ENCODE peak calls at places on chromosomes 3 and 15, in four cellular contexts. One of them, this sample, is unnamed.

GRCh38 chr15:52281085-52282035 is 14.2 kb downstream of the MYO5C start:
- DNase-seq in GM12878: no peak
- DNase-seq in HepG2: peak
- DNase-seq in HEK293T: no peak
- DNase-seq in this sample: no peak

GRCh38 chr3:192929755-192930491 is 12.3 kb upstream of the MB21D2 start:
- DNase-seq in HepG2: no peak
- DNase-seq in GM12878: no peak
- DNase-seq in HEK293T: no peak
- DNase-seq in this sample: no peak

GRCh38 chr3:187889601-187890404 is 144.5 kb upstream of the BCL6 start:
- DNase-seq in GM12878: no peak
- DNase-seq in HEK293T: no peak
- DNase-seq in HepG2: peak
- DNase-seq in this sample: no peak

GRCh38 chr15:71575474-71576045 is 234.8 kb upstream of the NR2E3 start:
- DNase-seq in HepG2: peak
- DNase-seq in HEK293T: no peak
- DNase-seq in GM12878: no peak
- DNase-seq in this sample: no peak

GRCh38 chr3:124714218-124714853 is 15.9 kb upstream of the UMPS start:
- DNase-seq in GM12878: no peak
- DNase-seq in HEK293T: no peak
- DNase-seq in HepG2: no peak
- DNase-seq in this sample: no peak

GRCh38 chr3:49346797-49347251 is 7.0 kb upstream of the USP4 start:
- DNase-seq in HEK293T: no peak
- DNase-seq in HepG2: no peak
- DNase-seq in GM12878: no peak
- DNase-seq in this sample: no peak

GRCh38 chr15:74345051-74345450 is 22.4 kb downstream of the CYP11A1 start:
- DNase-seq in HepG2: no peak
- DNase-seq in GM12878: no peak
- DNase-seq in HEK293T: no peak
- DNase-seq in this sample: no peak

GRCh38 chr3:151558621-151559020 is 97.8 kb upstream of the IGSF10 start:
- DNase-seq in HepG2: no peak
- DNase-seq in GM12878: no peak
- DNase-seq in HEK293T: no peak
- DNase-seq in this sample: no peak

GRCh38 chr15:68500363-68501317 is 68.7 kb upstream of the ITGA11 start:
- DNase-seq in GM12878: no peak
- DNase-seq in HEK293T: no peak
- DNase-seq in HepG2: no peak
- DNase-seq in this sample: no peak

GRCh38 chr3:155281892-155282291 is 11.6 kb downstream of the STRIT1 start:
- DNase-seq in HEK293T: no peak
- DNase-seq in GM12878: no peak
- DNase-seq in HepG2: no peak
- DNase-seq in this sample: no peak

GRCh38 chr3:120780977-120781376 is 38.4 kb downstream of the GTF2E1 start:
- DNase-seq in HepG2: no peak
- DNase-seq in HEK293T: no peak
- DNase-seq in GM12878: peak
- DNase-seq in this sample: no peak

GRCh38 chr15:68672781-68673205 is 94.0 kb downstream of the CORO2B start:
- DNase-seq in HEK293T: no peak
- DNase-seq in GM12878: no peak
- DNase-seq in HepG2: no peak
- DNase-seq in this sample: no peak

GRCh38 chr3:188900421-188900941 is 271.3 kb upstream of the TPRG1 start:
- DNase-seq in HepG2: no peak
- DNase-seq in HEK293T: no peak
- DNase-seq in GM12878: no peak
- DNase-seq in this sample: no peak

GRCh38 chr3:134299185-134299887 is 48.7 kb upstream of the RYK start:
- DNase-seq in HepG2: no peak
- DNase-seq in GM12878: no peak
- DNase-seq in HEK293T: no peak
- DNase-seq in this sample: no peak

GRCh38 chr3:17144665-17144993 is 259.9 kb downstream of the PLCL2 start:
- DNase-seq in HepG2: no peak
- DNase-seq in HEK293T: no peak
- DNase-seq in GM12878: no peak
- DNase-seq in this sample: no peak

GRCh38 chr15:76236350-76236749 is 74.9 kb downstream of the ETFA start:
- DNase-seq in HepG2: peak
- DNase-seq in GM12878: no peak
- DNase-seq in HEK293T: no peak
- DNase-seq in this sample: no peak

GRCh38 chr3:29697989-29698388 is 417.1 kb downstream of the RBMS3 start:
- DNase-seq in GM12878: no peak
- DNase-seq in HepG2: no peak
- DNase-seq in HEK293T: no peak
- DNase-seq in this sample: no peak

GRCh38 chr15:27589782-27590181 is 509.3 kb downstream of the OCA2 start:
- DNase-seq in GM12878: no peak
- DNase-seq in HEK293T: no peak
- DNase-seq in HepG2: no peak
- DNase-seq in this sample: no peak

GRCh38 chr3:56210201-56210774 is 258.0 kb downstream of the ERC2 start:
- DNase-seq in HepG2: no peak
- DNase-seq in HEK293T: no peak
- DNase-seq in GM12878: no peak
- DNase-seq in this sample: no peak

GRCh38 chr15:58473720-58474119 is 41.9 kb downstream of the LIPC start:
- DNase-seq in HepG2: no peak
- DNase-seq in GM12878: peak
- DNase-seq in HEK293T: no peak
- DNase-seq in this sample: no peak

GRCh38 chr15:39145854-39146253 is 435.0 kb upstream of the THBS1 start:
- DNase-seq in GM12878: no peak
- DNase-seq in HepG2: no peak
- DNase-seq in HEK293T: no peak
- DNase-seq in this sample: no peak

GRCh38 chr3:52036222-52036694 is 20.1 kb downstream of the DUSP7 start:
- DNase-seq in GM12878: peak
- DNase-seq in HepG2: no peak
- DNase-seq in HEK293T: no peak
- DNase-seq in this sample: no peak

GRCh38 chr15:49370782-49371181 is 52.3 kb upstream of the FGF7 start:
- DNase-seq in GM12878: no peak
- DNase-seq in HepG2: no peak
- DNase-seq in HEK293T: no peak
- DNase-seq in this sample: peak

GRCh38 chr15:47674576-47675232 is 42.6 kb upstream of the SEMA6D start:
- DNase-seq in HepG2: no peak
- DNase-seq in GM12878: no peak
- DNase-seq in HEK293T: no peak
- DNase-seq in this sample: no peak

GRCh38 chr15:48389701-48390143 is 58.5 kb downstream of the DUT start:
- DNase-seq in HEK293T: no peak
- DNase-seq in GM12878: no peak
- DNase-seq in HepG2: no peak
- DNase-seq in this sample: no peak

GRCh38 chr15:99954361-99955180 is 221.3 kb upstream of the LYSMD4 start:
- DNase-seq in GM12878: no peak
- DNase-seq in HEK293T: no peak
- DNase-seq in HepG2: no peak
- DNase-seq in this sample: no peak

GRCh38 chr3:129001817-129002572 is 891 bp downstream of the EFCC1 start:
- DNase-seq in HEK293T: peak
- DNase-seq in HepG2: no peak
- DNase-seq in GM12878: no peak
- DNase-seq in this sample: no peak

GRCh38 chr3:72418149-72418686 is 430.0 kb downstream of the SHQ1 start:
- DNase-seq in HepG2: no peak
- DNase-seq in HEK293T: no peak
- DNase-seq in GM12878: no peak
- DNase-seq in this sample: no peak

GRCh38 chr3:15055019-15055557 is 10.0 kb downstream of the MRPS25 start:
- DNase-seq in HEK293T: no peak
- DNase-seq in HepG2: no peak
- DNase-seq in GM12878: peak
- DNase-seq in this sample: no peak

GRCh38 chr3:99965077-99965476 is 147.4 kb downstream of the CMSS1 start:
- DNase-seq in HEK293T: no peak
- DNase-seq in GM12878: no peak
- DNase-seq in HepG2: no peak
- DNase-seq in this sample: no peak

GRCh38 chr15:101309436-101310162 is 14.6 kb upstream of the SNRPA1 start:
- DNase-seq in GM12878: no peak
- DNase-seq in HEK293T: no peak
- DNase-seq in HepG2: no peak
- DNase-seq in this sample: no peak

GRCh38 chr15:77180757-77181156 is 109.8 kb upstream of the TSPAN3 start:
- DNase-seq in GM12878: no peak
- DNase-seq in HepG2: no peak
- DNase-seq in HEK293T: no peak
- DNase-seq in this sample: no peak

DNA sequence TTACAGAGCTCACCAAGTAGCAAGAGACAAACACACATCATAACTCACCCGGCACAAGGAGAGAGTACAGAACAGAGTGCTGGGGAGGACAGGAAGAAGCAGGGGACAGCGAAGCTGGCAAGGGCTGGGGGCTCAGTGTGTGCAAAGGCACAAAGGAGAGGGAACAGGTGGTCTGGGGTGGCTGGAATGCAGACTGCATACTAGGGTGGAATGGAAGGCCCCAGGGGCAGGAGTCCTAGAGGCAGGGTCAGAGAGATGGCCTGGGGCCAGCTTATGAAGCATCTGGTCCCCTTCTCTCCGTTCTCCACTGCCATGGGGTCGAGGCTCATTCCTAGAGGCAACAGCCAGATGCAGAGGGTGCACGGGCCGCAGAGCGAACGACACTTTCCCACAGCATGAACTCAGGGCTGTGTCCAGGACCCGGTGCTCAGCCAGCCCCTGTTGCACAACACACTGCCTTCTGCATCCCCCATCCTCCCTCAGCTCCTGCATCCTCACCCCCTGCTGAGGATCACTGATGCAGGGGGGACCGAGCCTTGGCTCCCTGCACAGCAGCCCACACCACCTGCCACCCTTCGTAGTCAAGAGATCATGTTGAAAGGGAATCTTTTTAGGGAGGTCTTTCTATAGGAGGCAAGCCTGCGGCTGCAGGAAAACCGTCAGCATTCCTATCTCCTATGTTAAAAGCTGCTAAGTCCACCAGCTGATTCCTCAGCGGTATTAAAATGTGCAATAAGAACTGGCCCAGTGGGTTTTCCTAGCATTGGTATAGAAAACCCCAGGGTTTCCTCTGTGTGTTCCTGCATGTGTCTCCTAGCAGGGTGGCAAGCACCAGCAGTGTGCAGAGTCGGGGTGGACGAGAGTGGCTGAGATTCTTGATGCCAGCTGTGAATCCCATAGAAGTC is 293.5 kb downstream of the UACA start:
- DNase-seq in GM12878: no peak
- DNase-seq in HepG2: no peak
- DNase-seq in HEK293T: no peak
- DNase-seq in this sample: no peak
- TF ChIP-seq FOXK2 in GM12878: no peak
- TF ChIP-seq FOXK2 in HepG2: no peak
- TF ChIP-seq FOXK2 in HEK293T: no peak
- TF ChIP-seq FOXK2 in this sample: no peak

DNA sequence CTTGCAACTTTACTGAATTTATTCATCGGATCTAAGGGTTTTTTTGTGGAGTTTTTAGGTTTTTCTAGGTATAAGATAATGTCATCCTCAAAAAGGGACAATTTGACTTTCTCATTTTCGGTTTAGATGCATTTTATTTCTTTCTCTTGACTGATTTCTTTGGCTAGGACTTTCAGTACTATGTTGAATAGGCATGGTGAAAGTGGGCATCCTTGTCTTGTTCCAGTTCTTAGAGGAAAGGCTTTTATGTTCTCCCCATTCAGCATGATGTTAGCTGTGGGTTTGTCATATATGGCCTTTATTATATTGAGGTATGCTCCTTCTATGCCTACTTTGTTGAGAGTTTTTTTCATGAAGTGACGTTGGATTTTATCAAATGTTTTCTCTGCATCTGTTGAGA is 106.7 kb downstream of the FAM43A start:
- DNase-seq in HEK293T: no peak
- DNase-seq in HepG2: no peak
- DNase-seq in GM12878: no peak
- DNase-seq in this sample: no peak
- TF ChIP-seq FOXK2 in HEK293T: no peak
- TF ChIP-seq FOXK2 in HepG2: no peak
- TF ChIP-seq FOXK2 in GM12878: no peak
- TF ChIP-seq FOXK2 in this sample: no peak

GRCh38 chr3:171822707-171823106 is 12.4 kb upstream of the PLD1 start:
- DNase-seq in HepG2: peak
- DNase-seq in GM12878: no peak
- DNase-seq in HEK293T: no peak
- DNase-seq in this sample: no peak
- TF ChIP-seq FOXK2 in HepG2: no peak
- TF ChIP-seq FOXK2 in GM12878: no peak
- TF ChIP-seq FOXK2 in HEK293T: no peak
- TF ChIP-seq FOXK2 in this sample: no peak

GRCh38 chr3:126355251-126355650 is 2.0 kb downstream of the KLF15 start:
- DNase-seq in HEK293T: no peak
- DNase-seq in GM12878: no peak
- DNase-seq in HepG2: no peak
- DNase-seq in this sample: no peak

GRCh38 chr3:126358038-126358815 is 1.0 kb upstream of the KLF15 start:
- DNase-seq in HepG2: no peak
- DNase-seq in GM12878: no peak
- DNase-seq in HEK293T: peak
- DNase-seq in this sample: no peak

GRCh38 chr3:126355777-126356372 is 1.3 kb downstream of the KLF15 start:
- DNase-seq in HEK293T: peak
- DNase-seq in HepG2: peak
- DNase-seq in GM12878: no peak
- DNase-seq in this sample: peak

GRCh38 chr3:126357299-126358037 is at the start of gene KLF15:
- DNase-seq in GM12878: no peak
- DNase-seq in HEK293T: peak
- DNase-seq in HepG2: peak
- DNase-seq in this sample: peak

GRCh38 chr3:126356373-126357298 is 572 bp downstream of the KLF15 start:
- DNase-seq in GM12878: no peak
- DNase-seq in HEK293T: peak
- DNase-seq in HepG2: no peak
- DNase-seq in this sample: peak
- TF ChIP-seq FOXK2 in GM12878: no peak
- TF ChIP-seq FOXK2 in HEK293T: no peak
- TF ChIP-seq FOXK2 in HepG2: no peak
- TF ChIP-seq FOXK2 in this sample: no peak

GRCh38 chr3:127802620-127803019 is 19.7 kb downstream of the MGLL start:
- DNase-seq in GM12878: no peak
- DNase-seq in HEK293T: no peak
- DNase-seq in HepG2: no peak
- DNase-seq in this sample: no peak
- TF ChIP-seq FOXK2 in GM12878: no peak
- TF ChIP-seq FOXK2 in HEK293T: no peak
- TF ChIP-seq FOXK2 in HepG2: no peak
- TF ChIP-seq FOXK2 in this sample: no peak

This sample was measured in K562.